ENCODE peak calls at places on chromosomes 5 and 9, in six cellular contexts. W, T, C, Y, B and X are unnamed samples. For H4K20me1, the result is how much of the 10 kb centered on the place peaks cover.

GRCh38 chr9:88749420-88749819 is 214.4 kb downstream of the NXNL2 start:
- DNase-seq in W (peak), T (no peak), C (no peak), Y (no peak), B (no peak), X (no peak)

GRCh38 chr5:172051643-172052362 is 45.4 kb upstream of the FBXW11 start:
- DNase-seq in W (peak), T (no peak), C (no peak), Y (no peak), B (no peak), X (no peak)

GRCh38 chr9:117706421-117707150 is 2.4 kb downstream of the TLR4 start:
- DNase-seq in W (peak), T (no peak), C (no peak), Y (no peak), B (no peak), X (no peak)

GRCh38 chr9:75612754-75613153 is 277.7 kb upstream of the PCSK5 start:
- DNase-seq in W (no peak), T (no peak), C (no peak), Y (no peak), B (peak), X (no peak)

GRCh38 chr9:137551656-137552534 is at the start of gene MRPL41:
- DNase-seq in W (peak), T (peak), C (peak), Y (peak), B (peak), X (peak)

GRCh38 chr5:177025139-177025538 is 2.6 kb downstream of the ZNF346 start:
- DNase-seq in W (peak), T (no peak), C (no peak), Y (no peak), B (no peak), X (no peak)

GRCh38 chr5:151448038-151448985 is 909 bp downstream of the SLC36A1 start:
- DNase-seq in W (peak), T (peak), C (peak), Y (peak), B (peak), X (no peak)

GRCh38 chr9:82621446-82621845 is 441.5 kb downstream of the RASEF start:
- DNase-seq in W (no peak), T (no peak), C (no peak), Y (no peak), B (no peak), X (no peak)

GRCh38 chr9:15277400-15278137 is 29.4 kb downstream of the TTC39B start:
- DNase-seq in W (peak), T (peak), C (peak), Y (no peak), B (peak), X (peak)

GRCh38 chr5:77239126-77239741 is 28.8 kb downstream of the PDE8B start:
- DNase-seq in W (peak), T (peak), C (no peak), Y (peak), B (peak), X (peak)

GRCh38 chr9:97632406-97632991 is 669 bp downstream of the TSTD2 start:
- DNase-seq in W (peak), T (peak), C (peak), Y (no peak), B (no peak), X (no peak)

GRCh38 chr9:102770704-102771103 is 224.4 kb upstream of the CYLC2 start:
- DNase-seq in W (no peak), T (no peak), C (no peak), Y (no peak), B (no peak), X (no peak)

GRCh38 chr9:134891713-134892112 is 11.1 kb downstream of the FCN2 start:
- DNase-seq in W (no peak), T (no peak), C (no peak), Y (no peak), B (no peak), X (no peak)

GRCh38 chr9:99050924-99051323 is 54.0 kb upstream of the TGFBR1 start:
- DNase-seq in W (peak), T (no peak), C (no peak), Y (no peak), B (no peak), X (no peak)

GRCh38 chr9:17574342-17574741 is 4.5 kb upstream of the SH3GL2 start:
- DNase-seq in W (peak), T (no peak), C (no peak), Y (no peak), B (no peak), X (no peak)

GRCh38 chr5:177336603-177337494 is 14.6 kb downstream of the LMAN2 start:
- DNase-seq in W (no peak), T (no peak), C (no peak), Y (no peak), B (no peak), X (no peak)

GRCh38 chr5:76641514-76642120 is 18.4 kb upstream of the F2RL2 start:
- DNase-seq in W (peak), T (peak), C (peak), Y (peak), B (peak), X (peak)

GRCh38 chr9:120980951-120981350 is 54.4 kb upstream of the TRAF1 start:
- DNase-seq in W (no peak), T (peak), C (no peak), Y (no peak), B (no peak), X (no peak)

GRCh38 chr9:115262477-115262876 is 144.5 kb upstream of the TNC start:
- DNase-seq in W (peak), T (no peak), C (no peak), Y (peak), B (no peak), X (peak)

GRCh38 chr9:126298319-126298801 is 28.3 kb upstream of the MVB12B start:
- DNase-seq in W (no peak), T (peak), C (peak), Y (no peak), B (no peak), X (no peak)

GRCh38 chr9:109652112-109652511 is 127.9 kb upstream of the PALM2AKAP2 start:
- DNase-seq in W (peak), T (no peak), C (no peak), Y (no peak), B (no peak), X (no peak)

GRCh38 chr9:129412814-129413536 is 207.9 kb downstream of the C9orf50 start:
- DNase-seq in W (peak), T (peak), C (peak), Y (peak), B (no peak), X (peak)

GRCh38 chr5:179267071-179267670 is 78.1 kb downstream of the ADAMTS2 start:
- DNase-seq in W (peak), T (no peak), C (peak), Y (no peak), B (no peak), X (peak)

GRCh38 chr5:178467261-178468195 is 122.7 kb downstream of the COL23A1 start:
- DNase-seq in W (peak), T (no peak), C (no peak), Y (no peak), B (no peak), X (no peak)

GRCh38 chr5:180803181-180804128 is 849 bp upstream of the MGAT1 start:
- DNase-seq in W (peak), T (peak), C (peak), Y (peak), B (peak), X (peak)

GRCh38 chr5:180801596-180802324 is 846 bp downstream of the MGAT1 start:
- DNase-seq in W (peak), T (no peak), C (no peak), Y (no peak), B (no peak), X (peak)

GRCh38 chr5:180804129-180804601 is 1.6 kb upstream of the MGAT1 start:
- DNase-seq in W (no peak), T (no peak), C (no peak), Y (peak), B (no peak), X (no peak)

GRCh38 chr5:180799902-180800801 is 2.5 kb downstream of the MGAT1 start:
- DNase-seq in W (peak), T (no peak), C (no peak), Y (no peak), B (no peak), X (no peak)

DNA sequence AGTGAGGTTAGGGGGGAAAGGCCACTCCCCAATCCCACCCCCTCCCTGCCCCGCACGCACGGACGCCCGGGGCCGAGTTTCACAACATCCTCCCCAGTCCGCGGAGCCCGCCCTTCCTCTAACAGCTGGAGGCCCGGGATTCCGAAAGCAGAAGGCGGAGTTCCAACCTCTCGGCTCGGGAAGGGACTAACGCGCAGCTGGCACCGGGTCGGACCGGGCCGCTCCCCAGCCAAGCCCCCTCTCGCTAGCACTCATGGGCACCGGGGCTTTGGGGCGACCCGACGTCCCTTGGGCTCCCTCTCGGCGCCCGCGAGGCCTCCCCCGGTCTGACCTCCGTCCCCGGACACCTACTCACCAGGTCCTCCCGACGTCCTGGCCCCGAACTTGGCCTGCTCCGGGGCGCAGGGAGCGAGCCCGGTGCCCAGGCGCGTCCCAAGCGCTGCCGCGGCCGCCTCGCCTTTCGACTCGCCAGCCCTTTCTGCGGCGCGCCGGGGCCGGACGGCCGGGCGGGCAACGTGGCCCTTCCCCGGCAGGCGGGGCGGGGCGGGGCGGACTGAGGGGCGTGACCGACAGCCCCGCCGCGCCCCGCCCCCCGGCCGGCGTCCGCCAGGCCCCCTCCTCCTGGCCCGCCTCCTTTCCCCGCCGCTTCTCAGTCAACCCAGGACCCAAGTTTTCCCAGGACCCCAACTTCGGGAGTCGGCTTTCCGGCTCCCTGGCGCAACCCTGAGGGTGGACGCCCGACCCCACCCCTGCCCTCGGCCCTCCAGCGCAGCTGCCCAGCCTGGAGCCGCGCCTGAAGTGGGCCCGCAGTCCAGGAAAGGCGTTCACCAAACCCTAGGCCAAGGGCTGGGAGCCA is at the start of gene MGAT1:
- DNase-seq in W (peak), T (peak), C (peak), Y (peak), B (peak), X (peak)
- H4K20me1 ChIP-seq in W (under half), T (under half), C (half or more), Y (under half), B (under half), X (under half)

GRCh38 chr5:123524146-123524545 is 12.2 kb downstream of the CSNK1G3 start:
- DNase-seq in W (no peak), T (no peak), C (no peak), Y (no peak), B (no peak), X (no peak)
- H4K20me1 ChIP-seq in W (under half), T (under half), C (under half), Y (under half), B (under half), X (half or more)

DNA sequence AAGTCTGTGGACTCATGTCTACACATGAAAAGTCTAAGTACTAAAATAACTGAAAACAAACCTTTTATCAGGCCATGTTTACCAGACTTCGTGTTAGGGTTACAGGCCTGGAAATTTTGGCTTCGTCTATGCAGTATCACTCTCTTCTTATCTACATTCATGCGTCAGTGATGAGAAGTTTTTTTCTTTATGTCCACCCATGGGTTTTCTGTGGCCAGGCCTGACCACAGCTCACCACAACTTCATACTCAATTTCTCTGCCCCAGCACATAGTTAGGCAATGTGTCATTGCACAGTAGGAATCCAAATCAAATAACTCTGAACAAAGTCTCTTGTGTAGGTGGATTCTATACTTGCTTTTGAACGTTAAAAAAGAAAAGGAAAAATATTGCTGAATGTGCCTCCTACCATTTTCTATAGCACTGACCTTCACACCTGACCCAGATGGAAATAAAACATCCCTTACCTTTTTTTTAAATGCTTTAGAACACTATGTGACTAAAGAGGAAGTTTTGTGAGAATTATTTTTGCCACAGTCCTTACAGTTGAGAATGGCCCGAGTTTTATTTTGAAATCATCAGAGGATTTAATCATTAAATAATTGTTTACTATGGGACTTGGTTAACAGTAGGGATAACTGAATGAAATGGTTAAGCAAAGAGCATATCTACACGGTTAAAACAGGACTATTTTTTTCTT is 1247.1 kb upstream of the ACO1 start:
- DNase-seq in W (peak), T (no peak), C (no peak), Y (no peak), B (no peak), X (no peak)
- H4K20me1 ChIP-seq in W (under half), T (under half), C (under half), Y (under half), B (under half), X (under half)

GRCh38 chr9:136499935-136500910 is 17.4 kb upstream of the SEC16A start:
- DNase-seq in W (no peak), T (no peak), C (no peak), Y (no peak), B (no peak), X (no peak)

GRCh38 chr9:136499071-136499934 is 16.5 kb upstream of the SEC16A start:
- DNase-seq in W (no peak), T (no peak), C (no peak), Y (no peak), B (no peak), X (no peak)

GRCh38 chr9:136496801-136497620 is 14.2 kb upstream of the SEC16A start:
- DNase-seq in W (no peak), T (no peak), C (no peak), Y (no peak), B (no peak), X (no peak)

GRCh38 chr9:136496181-136496580 is 13.3 kb upstream of the SEC16A start:
- DNase-seq in W (no peak), T (no peak), C (no peak), Y (no peak), B (no peak), X (no peak)

DNA sequence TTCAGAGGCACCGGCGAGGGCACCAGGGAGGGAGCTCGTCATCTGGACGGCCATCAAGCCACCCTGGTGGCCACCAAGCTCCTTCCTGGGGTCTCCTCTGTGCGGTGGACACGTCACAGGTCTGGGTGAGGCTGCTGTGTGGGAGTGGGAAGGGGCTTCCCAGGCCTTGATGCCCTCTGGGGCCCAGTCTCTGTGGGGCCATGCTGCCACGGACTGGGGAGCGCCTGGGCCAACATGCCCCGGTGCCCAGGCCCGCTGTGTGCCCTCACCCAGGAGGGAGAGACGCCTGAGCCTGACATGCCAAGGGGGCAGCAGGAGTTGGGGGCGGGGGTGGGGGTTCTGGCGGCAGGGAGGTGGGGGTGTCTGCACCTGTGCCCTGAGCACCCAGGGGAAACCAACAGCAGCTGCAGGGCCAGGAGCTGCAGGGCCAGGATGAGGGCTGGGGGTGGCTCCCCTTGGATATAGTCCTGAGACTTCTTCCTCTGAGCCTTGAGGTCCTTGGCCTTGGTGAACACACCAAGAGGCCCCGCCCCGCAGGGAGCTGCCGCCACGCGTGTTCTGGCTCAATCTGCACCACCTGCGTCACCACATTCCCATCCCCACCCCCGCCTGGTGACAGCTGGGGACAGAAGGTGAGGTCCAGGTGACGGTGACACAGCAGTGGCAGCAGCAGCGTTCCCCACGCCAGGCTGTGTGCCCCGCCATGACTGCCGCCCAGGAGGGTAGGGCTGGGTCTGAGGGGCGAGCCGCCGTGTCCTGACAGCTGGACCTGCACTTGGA is 15.3 kb upstream of the SEC16A start:
- DNase-seq in W (no peak), T (no peak), C (no peak), Y (no peak), B (no peak), X (no peak)
- H4K20me1 ChIP-seq in W (under half), T (under half), C (under half), Y (under half), B (under half), X (under half)